ENCODE peak calls at places on chromosomes 4 and X, in ten cellular contexts. U is psoas muscle; T is left ventricle myocardium inferior; Q is spleen; N is MM.1S; J is CD8-positive, alpha-beta memory T cell; Z is OCI-LY7; X is uterus; D is CD8-positive, alpha-beta T cell; O is tibial nerve. C is an unnamed sample. For H3K4me1, the result is how much of the 10 kb centered on the place peaks cover.

GRCh38 chr4:155629183-155629825 is 37.3 kb upstream of the GUCY1A1 start:
- DNase-seq in Q (no peak), X (no peak), O (no peak), T (no peak), N (no peak), D (no peak), J (no peak), Z (no peak), U (no peak), C (no peak)

GRCh38 chrX:48045410-48046311 is 25.8 kb downstream of the ZNF630 start:
- DNase-seq in X (peak), T (peak), Z (no peak), D (no peak), Q (no peak), O (no peak), N (no peak), U (no peak), J (no peak), C (peak)

GRCh38 chr4:149634368-149634767 is 181.3 kb downstream of the IQCM start:
- DNase-seq in Q (no peak), O (no peak), J (no peak), D (no peak), Z (no peak), U (no peak), N (peak), X (no peak), T (no peak), C (no peak)

GRCh38 chrX:41781500-41781899 is 57.5 kb downstream of the GPR82 start:
- DNase-seq in D (no peak), X (no peak), Q (no peak), U (no peak), O (no peak), N (peak), J (no peak), T (no peak), Z (peak), C (no peak)

GRCh38 chr4:128660361-128660964 is 149.0 kb upstream of the JADE1 start:
- DNase-seq in Q (no peak), N (no peak), O (peak), U (no peak), J (no peak), X (peak), T (no peak), D (no peak), Z (no peak), C (peak)

GRCh38 chrX:72023071-72023470 is 108.6 kb downstream of the RTL5 start:
- DNase-seq in Q (no peak), T (no peak), D (no peak), O (no peak), J (no peak), X (no peak), Z (no peak), U (no peak), N (no peak), C (no peak)

GRCh38 chr4:41406051-41406516 is 131.9 kb upstream of the LIMCH1 start:
- DNase-seq in Q (no peak), T (no peak), J (no peak), N (no peak), D (no peak), X (no peak), U (no peak), Z (no peak), O (no peak), C (no peak)

GRCh38 chr4:24794916-24795665 is at the start of gene SOD3:
- DNase-seq in U (peak), T (peak), D (no peak), O (peak), J (no peak), Q (peak), N (no peak), Z (no peak), X (peak), C (peak)

GRCh38 chr4:71231073-71231752 is 107.6 kb upstream of the SLC4A4 start:
- DNase-seq in U (peak), O (peak), X (peak), T (peak), N (peak), Q (no peak), J (no peak), D (no peak), Z (no peak), C (peak)

GRCh38 chr4:74632634-74633033 is 161.7 kb downstream of the BTC start:
- DNase-seq in N (no peak), D (peak), Q (no peak), X (no peak), J (no peak), T (no peak), Z (no peak), U (no peak), O (peak), C (no peak)

GRCh38 chr4:151325320-151326246 is at the start of gene SH3D19:
- DNase-seq in O (peak), D (no peak), Z (no peak), J (no peak), U (peak), Q (peak), N (peak), T (peak), X (peak), C (peak)

GRCh38 chr4:101218346-101218745 is 129.0 kb downstream of the PPP3CA start:
- DNase-seq in T (no peak), U (no peak), Q (no peak), D (no peak), J (no peak), X (no peak), Z (no peak), O (no peak), N (no peak), C (no peak)

GRCh38 chr4:168076989-168077725 is 15.2 kb upstream of the ANXA10 start:
- DNase-seq in D (peak), N (peak), J (no peak), U (no peak), Z (peak), Q (no peak), T (no peak), X (no peak), O (peak), C (no peak)

GRCh38 chr4:183295711-183296110 is 24.4 kb downstream of the CLDN22 start:
- DNase-seq in Q (no peak), X (no peak), U (no peak), O (no peak), Z (no peak), N (no peak), J (no peak), T (no peak), D (no peak), C (no peak)

GRCh38 chrX:8090906-8091305 is 80.2 kb downstream of the VCX2 start:
- DNase-seq in T (no peak), D (no peak), O (no peak), U (no peak), Q (no peak), J (no peak), X (no peak), N (no peak), Z (no peak), C (no peak)

GRCh38 chr4:185139736-185140135 is 3.3 kb upstream of the SLC25A4 start:
- DNase-seq in Q (no peak), N (no peak), X (no peak), U (peak), T (no peak), O (no peak), D (no peak), J (no peak), Z (no peak), C (no peak)

GRCh38 chr4:168585168-168586091 is 88.6 kb downstream of the PALLD start:
- DNase-seq in Z (peak), J (no peak), N (no peak), T (peak), U (peak), Q (no peak), O (peak), D (no peak), X (peak), C (peak)

GRCh38 chr4:141486375-141486997 is 149.9 kb upstream of the IL15 start:
- DNase-seq in O (no peak), Q (no peak), D (no peak), Z (no peak), N (no peak), T (no peak), J (no peak), U (no peak), X (no peak), C (no peak)

GRCh38 chr4:184384056-184384809 is 90.1 kb downstream of the IRF2 start:
- DNase-seq in D (no peak), Q (peak), U (no peak), T (no peak), J (no peak), X (no peak), Z (peak), N (peak), O (peak), C (no peak)

GRCh38 chr4:1375051-1375721 is 28.2 kb downstream of the UVSSA start:
- DNase-seq in Z (no peak), N (no peak), J (no peak), D (no peak), U (no peak), T (peak), X (no peak), O (no peak), Q (peak), C (peak)

GRCh38 chrX:41384041-41384705 is 50.2 kb downstream of the DDX3X start:
- DNase-seq in Q (peak), Z (peak), D (peak), T (peak), U (peak), N (no peak), J (peak), O (peak), X (peak), C (peak)

GRCh38 chr4:15327311-15328298 is 100.2 kb upstream of the C1QTNF7 start:
- DNase-seq in T (no peak), U (no peak), D (no peak), Z (no peak), N (no peak), X (no peak), J (no peak), Q (no peak), O (peak), C (peak)

GRCh38 chr4:102263024-102263787 is 82.1 kb downstream of the SLC39A8 start:
- DNase-seq in D (no peak), X (no peak), O (peak), T (no peak), Q (no peak), J (no peak), Z (peak), U (no peak), N (peak), C (no peak)

GRCh38 chr4:10619220-10619619 is 65.3 kb downstream of the CLNK start:
- DNase-seq in N (no peak), D (no peak), J (no peak), T (no peak), O (no peak), Z (no peak), U (no peak), X (no peak), Q (no peak), C (no peak)

GRCh38 chr4:98466868-98467599 is 191.4 kb downstream of the TSPAN5 start:
- DNase-seq in T (no peak), N (no peak), O (no peak), X (no peak), Z (no peak), D (no peak), U (no peak), Q (no peak), J (no peak), C (no peak)
- H3K27ac ChIP-seq in T (no peak), N (no peak), O (no peak), X (peak), Z (no peak), D (no peak), U (no peak), Q (no peak), J (no peak), C (no peak)

DNA sequence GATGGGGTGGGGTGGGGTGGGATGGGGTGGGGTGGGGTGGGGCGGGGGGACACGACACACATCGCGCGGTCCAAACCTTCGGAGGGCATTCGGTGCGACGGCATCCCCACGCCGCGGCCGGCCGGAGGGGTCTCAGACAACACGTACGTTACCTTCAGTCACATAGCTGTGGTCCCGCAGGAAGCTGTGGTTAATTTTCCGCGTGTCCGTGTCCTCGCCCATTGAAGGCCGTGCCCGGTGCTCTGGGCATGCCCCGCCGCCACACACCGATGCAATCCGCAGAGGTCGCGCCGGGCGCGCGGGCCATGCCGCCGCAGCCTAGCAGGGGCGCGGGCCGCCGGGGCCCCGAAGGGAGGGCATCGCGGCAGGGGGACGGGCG is 417 bp downstream of the PPP2R2C start:
- DNase-seq in Q (peak), J (no peak), T (no peak), O (no peak), N (no peak), U (no peak), X (no peak), D (no peak), Z (no peak), C (no peak)
- H3K4me3 ChIP-seq in Q (no peak), J (no peak), T (peak), O (no peak), N (no peak), U (peak), X (peak), D (no peak), Z (no peak), C (no peak)

GRCh38 chrX:153953892-153954617 is 9.6 kb upstream of the RENBP start:
- DNase-seq in O (no peak), J (no peak), D (no peak), T (no peak), Z (no peak), N (no peak), U (peak), X (no peak), Q (peak), C (no peak)

GRCh38 chrX:153952373-153953026 is 8.1 kb upstream of the RENBP start:
- DNase-seq in Q (peak), U (no peak), T (no peak), N (no peak), O (no peak), D (no peak), X (no peak), Z (no peak), J (no peak), C (no peak)

GRCh38 chrX:153954618-153955450 is 10.4 kb upstream of the RENBP start:
- DNase-seq in J (no peak), X (no peak), N (no peak), Z (no peak), Q (peak), O (no peak), U (peak), D (no peak), T (no peak), C (no peak)

GRCh38 chrX:153951683-153952372 is 7.4 kb upstream of the RENBP start:
- DNase-seq in J (no peak), Z (no peak), Q (peak), U (no peak), O (no peak), N (no peak), T (no peak), X (no peak), D (no peak), C (no peak)

DNA sequence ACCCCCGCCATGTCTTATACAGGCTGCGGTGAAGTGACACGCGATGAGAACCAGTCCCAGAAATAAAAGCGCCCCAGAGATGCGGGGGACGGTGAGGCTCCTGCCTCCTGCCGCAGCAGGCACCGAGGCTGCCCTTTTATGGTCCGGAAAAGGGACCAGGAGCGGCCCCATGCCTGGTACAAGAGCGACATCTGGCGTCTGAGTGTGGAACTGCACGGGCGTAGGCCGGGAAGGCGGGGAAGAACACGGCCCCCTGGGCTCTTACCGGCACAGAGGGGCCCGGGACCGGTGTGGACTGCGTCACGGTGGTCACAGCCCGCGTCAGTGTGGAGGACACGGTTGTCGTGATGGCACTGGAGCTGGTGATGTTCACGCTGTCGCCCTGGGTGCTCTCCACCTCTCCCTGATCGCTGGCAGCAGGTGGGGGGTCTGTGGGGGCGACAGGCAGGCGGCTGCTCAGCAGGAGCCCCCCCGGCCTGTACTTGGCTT is 8.9 kb upstream of the RENBP start:
- DNase-seq in Z (peak), N (peak), T (peak), X (peak), Q (peak), U (peak), D (peak), O (peak), J (peak), C (peak)
- H3K4me1 ChIP-seq in Z (under half), N (under half), T (under half), X (under half), Q (under half), U (under half), D (under half), O (under half), J (under half), C (under half)

GRCh38 chrX:73561791-73562190 is 1.2 kb upstream of the CHIC1 start:
- DNase-seq in J (no peak), Z (no peak), N (no peak), D (no peak), X (no peak), Q (no peak), U (no peak), O (no peak), T (no peak), C (no peak)

DNA sequence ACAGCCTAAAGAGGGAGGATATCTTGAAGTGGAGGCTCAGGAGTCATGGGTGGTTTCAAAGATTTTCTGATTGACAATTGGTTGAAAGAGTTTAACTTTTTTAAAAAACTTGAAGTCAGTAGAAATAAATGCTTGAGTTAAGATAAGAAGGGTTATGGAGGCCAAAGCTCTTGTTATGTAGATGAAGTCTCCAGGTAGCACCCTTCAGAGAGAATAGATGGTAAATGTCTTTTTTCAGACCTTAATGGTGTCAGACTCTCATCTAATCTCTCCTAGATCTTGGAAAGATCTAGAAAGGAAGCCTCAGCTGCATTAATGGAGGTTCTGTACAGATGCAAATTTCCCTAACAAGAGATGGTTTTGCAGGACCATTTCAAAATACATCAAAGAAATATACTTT is 6.8 kb upstream of the CHIC1 start:
- DNase-seq in Q (no peak), D (no peak), J (no peak), Z (no peak), X (no peak), U (no peak), T (no peak), O (no peak), N (no peak), C (no peak)
- H3K27ac ChIP-seq in Q (no peak), D (no peak), J (no peak), Z (no peak), X (no peak), U (no peak), T (no peak), O (no peak), N (no peak), C (no peak)

DNA sequence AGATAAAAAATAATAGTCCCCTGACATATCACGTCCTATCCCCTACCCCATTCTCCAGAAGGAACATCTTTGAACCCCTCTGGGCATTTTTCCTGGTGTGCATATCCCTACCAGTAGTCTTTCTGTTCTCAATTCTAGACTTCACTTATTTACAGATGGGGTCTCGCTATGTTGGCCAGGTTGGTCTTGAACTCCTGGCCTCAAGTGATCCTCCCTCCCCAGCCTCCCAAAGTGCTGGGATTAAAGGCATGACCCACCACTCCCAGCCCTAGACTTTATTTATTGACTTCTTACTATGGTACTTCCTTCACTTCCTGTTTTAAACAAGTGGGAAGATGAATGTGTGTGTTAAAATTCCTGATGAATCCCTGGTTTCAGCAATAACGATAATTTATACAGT is 612 bp upstream of the RRAGB start:
- DNase-seq in J (no peak), D (no peak), U (no peak), N (no peak), Z (no peak), X (no peak), O (no peak), T (no peak), Q (no peak), C (no peak)
- H3K4me3 ChIP-seq in J (peak), D (peak), U (peak), N (peak), Z (peak), X (peak), O (peak), T (peak), Q (peak), C (peak)

GRCh38 chr4:110183643-110184042 is 14.8 kb downstream of the ELOVL6 start:
- DNase-seq in J (no peak), Q (no peak), N (no peak), Z (no peak), O (no peak), X (no peak), D (no peak), U (no peak), T (no peak), C (no peak)
- H3K4me1 ChIP-seq in J (under half), Q (under half), N (under half), Z (under half), O (under half), X (under half), D (under half), U (under half), T (under half), C (under half)

DNA sequence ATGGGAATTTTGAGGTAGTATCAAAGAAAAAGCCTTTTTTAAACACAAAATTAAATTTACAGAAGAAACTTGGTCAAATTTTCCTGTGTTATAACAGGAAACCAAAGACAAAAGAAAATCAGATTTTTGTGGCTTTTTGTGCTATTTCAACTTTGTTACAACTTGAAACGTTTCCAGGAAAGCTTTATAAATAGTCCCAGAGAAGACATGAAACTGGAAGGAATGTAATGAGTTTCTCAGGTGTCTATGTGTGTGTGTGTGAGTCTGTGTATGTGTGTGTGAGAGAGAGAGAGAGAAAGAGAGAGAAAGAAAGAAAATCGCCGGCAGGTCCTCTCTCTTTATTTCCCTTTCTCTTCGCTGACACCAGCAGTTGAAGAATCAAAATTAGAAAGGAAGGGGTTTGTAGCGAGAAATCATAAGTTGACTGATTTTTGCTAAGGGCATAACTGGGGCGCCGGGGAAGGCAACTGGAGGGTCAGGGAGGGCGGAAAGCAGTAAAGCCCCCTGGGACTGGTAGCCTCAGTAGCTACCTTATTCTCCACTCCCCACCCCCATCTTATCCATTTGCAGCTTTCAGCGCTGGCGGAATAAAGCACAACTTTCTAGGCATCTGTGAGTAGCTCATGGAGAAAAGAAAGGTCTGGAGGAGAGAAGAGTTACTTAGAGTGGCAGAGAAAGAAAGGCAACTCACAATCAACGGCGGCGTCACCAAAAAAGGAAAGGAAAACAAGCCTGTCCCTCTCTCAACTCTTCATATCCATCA is 1.4 kb downstream of the TMEM47 start:
- DNase-seq in O (no peak), X (peak), D (no peak), Q (no peak), T (no peak), J (no peak), N (no peak), Z (no peak), U (no peak), C (peak)
- H3K27ac ChIP-seq in O (peak), X (peak), D (no peak), Q (no peak), T (peak), J (no peak), N (no peak), Z (no peak), U (peak), C (peak)

GRCh38 chr4:59704621-59705020 is 1495.5 kb upstream of the ADGRL3 start:
- DNase-seq in Z (no peak), O (no peak), N (peak), U (no peak), T (no peak), X (no peak), J (no peak), D (no peak), Q (no peak), C (no peak)
- H3K4me3 ChIP-seq in Z (no peak), O (no peak), N (peak), U (no peak), T (no peak), X (no peak), J (no peak), D (no peak), Q (no peak), C (no peak)

C was measured in heart right ventricle.